ENCODE peak calls at places on chromosomes 5 and 9, in ten cellular contexts. A is A549, K is cardiac muscle cell, U is spleen, W is fibroblast of lung, X is lung, Q is right cardiac atrium, D is mesenchymal stem cell, V is psoas muscle, Y is left ventricle myocardium inferior. Z is an unnamed sample. For H3K4me1, the result is how much of the 10 kb centered on the place peaks cover.

GRCh38 chr9:25964239-25964638 is 286.0 kb upstream of the TUSC1 start:
- DNase-seq in Q (no peak), Y (no peak), V (no peak), X (peak), A (peak), D (peak), U (no peak), W (peak), K (peak), Z (peak)

GRCh38 chr5:133499896-133500295 is 112.4 kb downstream of the FSTL4 start:
- DNase-seq in U (no peak), X (no peak), W (no peak), A (no peak), Y (no peak), Q (no peak), D (no peak), V (no peak), K (no peak), Z (no peak)

GRCh38 chr9:87883990-87884389 is 1.3 kb downstream of the SPATA31E1 start:
- DNase-seq in Q (no peak), Y (no peak), X (no peak), V (peak), D (no peak), A (peak), U (no peak), K (no peak), W (no peak), Z (no peak)

GRCh38 chr5:134794136-134794535 is 35.6 kb downstream of the DDX46 start:
- DNase-seq in A (no peak), V (no peak), D (peak), K (peak), X (no peak), U (no peak), W (no peak), Q (no peak), Y (no peak), Z (no peak)

GRCh38 chr5:98529321-98529720 is 244.1 kb upstream of the RGMB start:
- DNase-seq in W (no peak), K (no peak), X (no peak), D (no peak), Y (no peak), V (no peak), U (no peak), Q (no peak), A (no peak), Z (no peak)

GRCh38 chr5:178111925-178112324 is 1.4 kb upstream of the N4BP3 start:
- DNase-seq in D (peak), A (no peak), X (no peak), Y (no peak), U (no peak), V (no peak), W (peak), Q (no peak), K (peak), Z (no peak)

GRCh38 chr5:79025054-79025465 is 40.0 kb upstream of the ARSB start:
- DNase-seq in W (peak), D (peak), Y (peak), X (peak), A (peak), Q (peak), V (peak), K (peak), U (no peak), Z (peak)

GRCh38 chr9:103649086-103649485 is 445.0 kb upstream of the SMC2 start:
- DNase-seq in A (no peak), Y (no peak), W (no peak), Q (no peak), U (no peak), K (no peak), D (no peak), X (no peak), V (no peak), Z (no peak)

GRCh38 chr5:14156611-14157493 is 13.7 kb downstream of the TRIO start:
- DNase-seq in A (peak), D (peak), U (no peak), V (no peak), K (peak), Y (no peak), Q (no peak), X (no peak), W (peak), Z (no peak)

GRCh38 chr9:22215492-22215891 is 206.4 kb upstream of the CDKN2B start:
- DNase-seq in X (no peak), U (no peak), W (no peak), A (no peak), Y (no peak), K (no peak), Q (no peak), D (no peak), V (no peak), Z (no peak)

GRCh38 chr9:3696368-3696767 is 170.6 kb upstream of the RFX3 start:
- DNase-seq in K (no peak), D (no peak), Y (no peak), Q (no peak), X (no peak), A (no peak), W (no peak), U (no peak), V (no peak), Z (no peak)

GRCh38 chr5:10315824-10316509 is 8.3 kb upstream of the CMBL start:
- DNase-seq in W (no peak), D (no peak), Y (no peak), X (no peak), U (no peak), Q (no peak), A (no peak), K (no peak), V (no peak), Z (peak)

GRCh38 chr5:170632266-170632984 is 128.6 kb downstream of the KCNIP1 start:
- DNase-seq in Q (no peak), V (no peak), U (peak), W (no peak), A (peak), K (no peak), X (no peak), Y (no peak), D (peak), Z (peak)

GRCh38 chr5:76689321-76690026 is 26.5 kb upstream of the F2R start:
- DNase-seq in V (no peak), X (no peak), D (peak), Y (no peak), U (no peak), Q (no peak), W (peak), A (peak), K (peak), Z (no peak)

GRCh38 chr5:59709833-59710232 is 183.7 kb downstream of the PDE4D start:
- DNase-seq in Q (no peak), V (no peak), Y (no peak), X (no peak), K (peak), U (no peak), A (peak), W (peak), D (peak), Z (no peak)

DNA sequence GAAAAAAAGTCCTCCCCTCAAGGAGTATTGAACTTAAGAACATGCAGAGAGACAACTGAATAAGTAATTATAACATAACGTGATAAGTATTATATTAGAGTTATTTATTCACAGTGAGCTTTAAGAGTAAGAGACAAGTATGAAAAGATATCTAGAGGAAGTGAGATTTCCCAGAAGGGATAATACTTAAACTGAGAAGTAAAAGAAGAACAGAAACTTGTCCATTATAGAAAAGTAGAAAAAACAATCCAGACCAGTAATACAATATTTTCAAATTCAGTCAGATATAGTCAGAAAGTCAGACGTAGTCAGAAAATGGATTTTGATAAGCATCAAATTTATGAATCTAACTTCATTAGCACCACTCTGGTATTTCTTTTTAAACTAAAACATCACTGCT is 613.0 kb upstream of the CCNG1 start:
- DNase-seq in D (no peak), K (no peak), U (no peak), Y (no peak), V (no peak), W (no peak), Q (no peak), X (no peak), A (no peak), Z (no peak)
- H3K27ac ChIP-seq in D (no peak), K (no peak), U (no peak), Y (no peak), V (no peak), W (no peak), Q (no peak), X (no peak), A (no peak), Z (no peak)

GRCh38 chr5:157336423-157336744 is 70.5 kb downstream of the CYFIP2 start:
- DNase-seq in W (no peak), Q (no peak), U (no peak), X (no peak), K (no peak), Y (no peak), A (no peak), V (no peak), D (no peak), Z (no peak)

GRCh38 chr5:157327771-157328170 is 61.8 kb downstream of the CYFIP2 start:
- DNase-seq in K (no peak), V (no peak), U (no peak), Q (no peak), D (no peak), A (no peak), Y (no peak), X (no peak), W (no peak), Z (no peak)

GRCh38 chr5:157335534-157336422 is 69.9 kb downstream of the CYFIP2 start:
- DNase-seq in X (no peak), V (no peak), A (no peak), K (no peak), D (no peak), Y (peak), W (peak), Q (peak), U (no peak), Z (peak)

GRCh38 chr5:157328277-157328912 is 62.5 kb downstream of the CYFIP2 start:
- DNase-seq in W (peak), Y (peak), A (peak), Q (peak), D (peak), U (peak), V (peak), X (peak), K (peak), Z (peak)

GRCh38 chr5:157331807-157332206 is 65.9 kb downstream of the CYFIP2 start:
- DNase-seq in Y (no peak), W (no peak), V (no peak), Q (no peak), K (no peak), U (no peak), D (no peak), X (no peak), A (no peak), Z (no peak)
- H3K4me1 ChIP-seq in Y (under half), W (under half), V (under half), Q (under half), K (under half), U (under half), D (under half), X (under half), A (under half), Z (under half)

GRCh38 chr5:57007349-57007748 is 55.4 kb upstream of the MIER3 start:
- DNase-seq in V (no peak), X (no peak), U (no peak), D (no peak), W (no peak), Q (no peak), A (no peak), Y (no peak), K (no peak), Z (no peak)
- H3K4me3 ChIP-seq in V (no peak), X (no peak), U (no peak), D (no peak), W (no peak), Q (no peak), A (no peak), Y (no peak), K (no peak), Z (no peak)

GRCh38 chr9:5551368-5551767 is 41.0 kb downstream of the PDCD1LG2 start:
- DNase-seq in U (no peak), W (no peak), Y (no peak), A (no peak), K (no peak), V (no peak), X (no peak), Q (no peak), D (no peak), Z (no peak)
- H3K27ac ChIP-seq in U (no peak), W (no peak), Y (no peak), A (no peak), K (no peak), V (no peak), X (no peak), Q (no peak), D (no peak), Z (no peak)

GRCh38 chr9:34686732-34687131 is 4.3 kb downstream of the CCL19 start:
- DNase-seq in Y (no peak), U (no peak), V (no peak), A (no peak), Q (no peak), W (no peak), K (peak), X (no peak), D (no peak), Z (no peak)
- H3K4me1 ChIP-seq in Y (under half), U (under half), V (under half), A (under half), Q (under half), W (under half), K (under half), X (under half), D (under half), Z (under half)

GRCh38 chr5:124740991-124741583 is 5.4 kb downstream of the ZNF608 start:
- DNase-seq in W (peak), Y (no peak), Q (no peak), U (no peak), V (no peak), A (no peak), K (no peak), D (peak), X (no peak), Z (no peak)
- H3K4me3 ChIP-seq in W (no peak), Y (no peak), Q (peak), U (no peak), V (peak), A (no peak), K (peak), D (peak), X (no peak), Z (no peak)

GRCh38 chr5:159031513-159031912 is 68.2 kb downstream of the EBF1 start:
- DNase-seq in Y (no peak), X (no peak), W (no peak), Q (no peak), D (peak), U (no peak), A (no peak), K (peak), V (no peak), Z (no peak)

GRCh38 chr5:159033351-159033657 is 66.4 kb downstream of the EBF1 start:
- DNase-seq in V (no peak), A (no peak), D (peak), Q (no peak), W (no peak), Y (no peak), X (no peak), K (peak), U (no peak), Z (no peak)

GRCh38 chr5:159030357-159030756 is 69.4 kb downstream of the EBF1 start:
- DNase-seq in W (no peak), X (no peak), Q (no peak), Y (no peak), A (no peak), D (no peak), V (no peak), U (no peak), K (no peak), Z (no peak)

GRCh38 chr5:159032656-159033350 is 66.9 kb downstream of the EBF1 start:
- DNase-seq in K (peak), Q (no peak), W (no peak), U (no peak), D (no peak), V (no peak), X (no peak), Y (no peak), A (no peak), Z (no peak)

DNA sequence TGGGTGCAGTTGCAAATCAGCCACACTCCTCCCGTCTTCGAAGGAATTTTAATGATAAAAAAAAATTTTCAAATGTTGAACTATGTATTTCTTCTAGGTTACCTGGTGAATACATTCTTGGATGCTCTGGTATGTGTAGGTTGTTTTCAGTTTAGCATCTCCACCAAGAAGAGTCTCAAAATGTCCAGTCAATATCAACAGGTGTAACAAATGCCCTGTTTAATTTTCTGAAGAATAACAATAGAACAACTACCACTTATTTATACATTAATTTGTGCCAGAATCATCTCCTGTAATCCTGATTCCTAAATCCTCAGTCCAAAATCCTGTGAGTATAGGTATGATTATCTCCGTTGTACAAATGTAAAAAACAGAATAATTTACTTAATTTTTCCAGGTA is 67.8 kb downstream of the EBF1 start:
- DNase-seq in V (no peak), K (no peak), Y (no peak), X (no peak), W (no peak), Q (no peak), A (no peak), U (no peak), D (no peak), Z (no peak)
- H3K27ac ChIP-seq in V (no peak), K (no peak), Y (peak), X (peak), W (no peak), Q (no peak), A (no peak), U (no peak), D (no peak), Z (no peak)

DNA sequence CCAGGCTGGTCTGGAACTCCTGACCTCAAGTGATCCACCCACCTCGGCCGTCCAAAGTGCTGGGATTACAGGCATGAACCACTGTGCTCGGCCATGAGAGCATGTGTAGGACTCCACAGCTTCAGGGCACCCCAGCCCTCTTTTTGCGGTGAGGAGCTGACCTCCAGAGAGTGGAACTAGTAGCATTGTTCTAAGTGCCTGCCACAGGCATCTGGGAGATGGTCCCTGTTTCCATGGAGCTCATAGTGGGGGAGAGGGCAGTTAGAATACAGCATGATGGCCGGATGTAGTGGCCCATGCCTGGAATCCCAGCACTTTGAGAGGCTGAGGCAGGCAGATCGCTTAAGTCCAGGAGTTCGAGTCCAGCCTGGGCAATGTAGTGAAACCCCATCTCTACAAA is 4.0 kb downstream of the ASS1 start:
- DNase-seq in D (no peak), Y (no peak), K (no peak), W (no peak), V (no peak), A (no peak), Q (peak), X (no peak), U (no peak), Z (no peak)
- H3K4me1 ChIP-seq in D (half or more), Y (half or more), K (under half), W (under half), V (under half), A (half or more), Q (under half), X (under half), U (half or more), Z (half or more)

GRCh38 chr5:140795259-140795641 is 598 bp downstream of the PCDHA2 start:
- DNase-seq in X (no peak), D (peak), U (no peak), W (no peak), Q (no peak), A (peak), V (no peak), Y (no peak), K (no peak), Z (no peak)
- H3K4me3 ChIP-seq in X (no peak), D (no peak), U (no peak), W (no peak), Q (no peak), A (peak), V (no peak), Y (peak), K (peak), Z (no peak)

GRCh38 chr9:122348288-122348777 is 22.5 kb upstream of the PTGS1 start:
- DNase-seq in U (peak), V (no peak), D (no peak), A (no peak), W (no peak), Y (no peak), X (no peak), K (no peak), Q (no peak), Z (no peak)
- H3K27ac ChIP-seq in U (peak), V (no peak), D (no peak), A (no peak), W (no peak), Y (peak), X (no peak), K (no peak), Q (peak), Z (no peak)

Z was measured in testis.